ENCODE peak calls at places on chromosomes 12 and 14, in ten cellular contexts. X is cardiac muscle cell; Y is small intestine; S is effector memory CD4-positive, alpha-beta T cell; H is uterus; G is upper lobe of right lung; P is left ventricle myocardium inferior; D is aorta; I is pancreas; Z is psoas muscle. W is an unnamed sample. For H3K4me1, the result is how much of the 10 kb centered on the place peaks cover.

GRCh38 chr14:58873228-58873953 is 235.6 kb downstream of the DACT1 start:
- DNase-seq in Z (no peak), S (no peak), Y (peak), H (no peak), I (peak), X (peak), D (no peak), P (no peak), G (no peak), W (no peak)

GRCh38 chr12:66251049-66251448 is 51.2 kb upstream of the HELB start:
- DNase-seq in G (no peak), X (no peak), D (no peak), P (no peak), S (no peak), I (no peak), Y (no peak), H (no peak), Z (no peak), W (no peak)

GRCh38 chr14:83300454-83301064 is 1766.9 kb upstream of the SEL1L start:
- DNase-seq in S (no peak), D (no peak), H (no peak), X (peak), I (no peak), Y (peak), G (no peak), Z (no peak), P (no peak), W (no peak)

GRCh38 chr12:15589328-15590032 is 199.7 kb downstream of the EPS8 start:
- DNase-seq in Y (no peak), P (no peak), Z (no peak), G (no peak), X (no peak), H (no peak), S (no peak), I (no peak), D (no peak), W (no peak)

GRCh38 chr14:64919618-64920017 is 5.4 kb downstream of the CHURC1 start:
- DNase-seq in S (no peak), G (peak), Y (no peak), D (no peak), I (no peak), H (no peak), P (no peak), X (no peak), Z (peak), W (no peak)

GRCh38 chr12:53623986-53624385 is 2.2 kb downstream of the ATF7 start:
- DNase-seq in S (no peak), Y (peak), G (no peak), I (no peak), D (no peak), Z (no peak), H (no peak), P (no peak), X (peak), W (no peak)

GRCh38 chr12:46500673-46501072 is 128.1 kb upstream of the SLC38A2 start:
- DNase-seq in P (no peak), X (no peak), Y (no peak), D (no peak), S (no peak), H (no peak), G (no peak), Z (no peak), I (no peak), W (no peak)

GRCh38 chr12:88351121-88351520 is 209.0 kb downstream of the TMTC3 start:
- DNase-seq in H (no peak), I (no peak), G (no peak), D (no peak), S (no peak), X (no peak), P (no peak), Z (no peak), Y (no peak), W (no peak)

GRCh38 chr12:100672075-100672592 is 98.7 kb downstream of the GAS2L3 start:
- DNase-seq in Y (no peak), G (no peak), X (peak), Z (no peak), H (no peak), D (no peak), S (no peak), P (no peak), I (no peak), W (no peak)

GRCh38 chr12:130522244-130522834 is 184.7 kb downstream of the PIWIL1 start:
- DNase-seq in D (no peak), I (no peak), P (no peak), H (no peak), X (no peak), S (no peak), Z (no peak), Y (no peak), G (no peak), W (no peak)
- H3K27ac ChIP-seq in D (no peak), I (no peak), P (no peak), H (no peak), X (no peak), S (no peak), Z (no peak), Y (no peak), G (no peak), W (no peak)

DNA sequence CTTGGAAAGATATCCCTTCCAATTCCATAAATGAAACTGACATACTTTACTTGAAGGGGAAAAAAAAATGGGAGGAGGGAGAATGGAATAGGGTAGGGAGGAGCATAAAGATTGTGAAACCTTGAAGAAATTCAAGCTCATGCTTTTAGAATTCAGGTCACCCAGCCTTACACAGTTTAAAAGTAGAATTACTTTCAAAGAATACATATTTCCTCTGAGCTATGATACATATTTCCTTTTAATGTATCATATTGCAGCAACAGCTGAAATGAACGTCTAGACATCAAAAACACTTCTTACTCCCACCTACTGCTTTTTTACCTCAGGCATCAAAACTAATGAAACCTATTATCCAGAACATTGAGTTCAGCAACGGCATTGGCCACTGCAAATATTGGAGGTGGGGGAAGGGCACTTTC is 156.0 kb downstream of the MED13L start:
- DNase-seq in X (no peak), S (no peak), G (no peak), H (no peak), P (no peak), Z (no peak), D (no peak), I (no peak), Y (no peak), W (no peak)
- H3K4me1 ChIP-seq in X (half or more), S (under half), G (half or more), H (under half), P (half or more), Z (half or more), D (under half), I (under half), Y (under half), W (under half)

DNA sequence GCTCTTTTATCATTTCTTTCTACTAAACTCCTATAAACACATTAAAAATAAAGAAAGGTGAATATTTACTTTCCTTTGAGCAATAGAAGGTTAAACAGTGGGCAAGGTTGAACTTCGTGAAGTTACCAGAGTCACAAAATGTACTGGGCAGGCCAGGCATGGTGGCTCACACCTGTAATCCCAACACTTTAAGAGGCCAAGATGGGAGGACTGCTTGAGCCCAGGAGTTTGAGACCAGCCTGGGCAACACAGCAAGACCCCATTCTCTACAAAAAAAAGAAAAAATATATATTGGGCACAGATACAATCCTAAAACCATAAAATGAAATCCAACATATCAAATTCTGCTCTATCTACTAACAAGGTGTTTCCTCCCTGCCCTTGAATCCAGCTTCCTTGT is 60.7 kb upstream of the VPS33A start:
- DNase-seq in X (no peak), H (no peak), P (no peak), S (no peak), Z (no peak), G (no peak), Y (no peak), I (no peak), D (no peak), W (no peak)
- H3K27ac ChIP-seq in X (no peak), H (peak), P (no peak), S (no peak), Z (no peak), G (no peak), Y (no peak), I (no peak), D (no peak), W (no peak)

DNA sequence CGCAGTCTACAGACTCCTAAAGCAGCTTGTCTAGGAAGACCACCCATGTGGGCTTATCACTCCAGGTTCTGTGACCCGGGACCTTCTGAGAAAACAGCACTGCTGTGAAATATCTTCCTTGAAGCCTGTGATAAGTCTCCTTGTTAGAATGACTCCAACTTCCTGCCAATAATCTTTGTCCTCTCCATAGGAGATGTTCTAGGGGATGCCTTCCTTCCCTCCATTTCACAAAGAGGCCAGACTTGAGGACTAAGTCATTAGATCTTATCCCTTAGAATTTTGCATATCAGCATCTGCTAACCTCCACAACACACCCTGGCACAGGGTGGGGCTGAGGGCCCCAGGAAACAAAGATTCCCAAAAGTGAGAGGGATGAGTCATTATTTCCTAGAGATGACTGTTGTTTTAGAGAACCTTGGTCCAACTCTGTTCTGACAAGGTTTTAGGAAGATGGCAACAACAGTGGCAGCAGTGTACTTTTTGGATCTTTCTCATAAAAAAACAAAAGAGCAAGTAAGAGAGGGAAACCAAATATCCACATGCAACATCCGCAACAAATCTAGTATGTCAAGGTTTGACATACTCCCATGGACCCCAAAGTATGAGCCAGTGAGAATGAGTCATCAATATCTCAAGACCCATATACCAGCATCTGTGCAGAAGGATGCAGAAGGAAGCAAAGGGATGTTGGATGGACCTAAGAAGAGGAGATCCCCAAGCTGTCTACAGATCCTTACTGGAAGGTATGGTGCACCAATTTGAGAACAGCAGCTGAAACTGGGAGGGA is 6.0 kb downstream of the LTB4R start:
- DNase-seq in X (no peak), S (no peak), D (no peak), I (no peak), G (no peak), P (no peak), Z (no peak), Y (no peak), H (no peak), W (no peak)
- H3K4me1 ChIP-seq in X (under half), S (under half), D (under half), I (under half), G (under half), P (half or more), Z (under half), Y (under half), H (under half), W (under half)

GRCh38 chr12:129550353-129550752 is 353.5 kb downstream of the TMEM132D start:
- DNase-seq in I (no peak), P (no peak), G (peak), S (no peak), D (no peak), H (no peak), Z (no peak), Y (peak), X (no peak), W (peak)

GRCh38 chr12:129552996-129553750 is 350.7 kb downstream of the TMEM132D start:
- DNase-seq in X (no peak), Z (no peak), S (no peak), D (no peak), G (no peak), Y (no peak), I (no peak), H (no peak), P (no peak), W (no peak)

GRCh38 chr12:129551441-129551840 is 352.4 kb downstream of the TMEM132D start:
- DNase-seq in G (no peak), P (no peak), Y (no peak), I (no peak), D (no peak), Z (no peak), X (no peak), S (no peak), H (no peak), W (no peak)

GRCh38 chr12:129544716-129545115 is 359.1 kb downstream of the TMEM132D start:
- DNase-seq in Z (no peak), P (no peak), D (no peak), X (no peak), H (no peak), G (no peak), I (no peak), S (no peak), Y (no peak), W (no peak)

GRCh38 chr12:129549656-129550055 is 354.2 kb downstream of the TMEM132D start:
- DNase-seq in Z (no peak), S (no peak), Y (no peak), H (no peak), D (no peak), G (no peak), X (no peak), I (no peak), P (no peak), W (no peak)
- H3K27ac ChIP-seq in Z (no peak), S (no peak), Y (no peak), H (no peak), D (no peak), G (no peak), X (no peak), I (no peak), P (no peak), W (no peak)